ENCODE peak calls at places on chromosome 15, in four cellular contexts. W is IMR-90, Y is transverse colon, K is upper lobe of right lung. V is an unnamed sample.
A peak's percentile ranks its signal among the peaks of the same experiment; 100 is the strongest.

GRCh38 chr15:63250312-63250965 is 27.0 kb upstream of the APH1B start:
- DNase-seq in K (no peak), Y (no peak), W (peak; percentile 98), V (no peak)

GRCh38 chr15:33031324-33031736 is 163.2 kb downstream of the FMN1 start:
- DNase-seq in K (no peak), W (peak; percentile 75), Y (no peak), V (no peak)

GRCh38 chr15:83462026-83462425 is 14.9 kb downstream of the SH3GL3 start:
- DNase-seq in K (no peak), Y (no peak), W (no peak), V (no peak)

GRCh38 chr15:78162038-78162437 is 12.9 kb downstream of the IDH3A start:
- DNase-seq in K (no peak), Y (no peak), W (no peak), V (no peak)

GRCh38 chr15:59736181-59736580 is 47.1 kb upstream of the BNIP2 start:
- DNase-seq in W (no peak), K (no peak), Y (no peak), V (peak; percentile 24)

GRCh38 chr15:58724471-58724870 is 25.0 kb downstream of the ADAM10 start:
- DNase-seq in K (no peak), W (peak; percentile 79), Y (no peak), V (no peak)

GRCh38 chr15:78702609-78703332 is 61.8 kb upstream of the CHRNB4 start:
- DNase-seq in W (no peak), Y (no peak), K (no peak), V (no peak)

GRCh38 chr15:23437673-23438072 is 9.4 kb downstream of the GOLGA6L2 start:
- DNase-seq in Y (no peak), K (no peak), W (no peak), V (no peak)

GRCh38 chr15:64133619-64134018 is 17.9 kb upstream of the SNX22 start:
- DNase-seq in W (no peak), Y (no peak), K (no peak), V (peak; percentile 30)

GRCh38 chr15:68704496-68705021 is 116.1 kb downstream of the ANP32A start:
- DNase-seq in K (no peak), Y (peak; percentile 14), W (peak; percentile 20), V (peak; percentile 67)

GRCh38 chr15:68408971-68409370 is 23.0 kb downstream of the ITGA11 start:
- DNase-seq in W (no peak), Y (no peak), K (peak; percentile 32), V (no peak)

GRCh38 chr15:94692697-94693096 is 461.3 kb downstream of the MCTP2 start:
- DNase-seq in K (no peak), Y (no peak), W (no peak), V (no peak)

GRCh38 chr15:76229266-76229665 is 82.0 kb downstream of the ETFA start:
- DNase-seq in K (no peak), Y (no peak), W (no peak), V (no peak)

GRCh38 chr15:40436892-40437753 is 3.6 kb upstream of the BAHD1 start:
- DNase-seq in W (no peak), K (no peak), Y (no peak), V (peak; percentile 80)

GRCh38 chr15:40437754-40438687 is 2.7 kb upstream of the BAHD1 start:
- DNase-seq in Y (no peak), K (no peak), W (no peak), V (peak; percentile 72)

GRCh38 chr15:40439461-40440299 is 1.1 kb upstream of the BAHD1 start:
- DNase-seq in W (peak; percentile 26), K (peak; percentile 80), Y (peak; percentile 68), V (peak; percentile 90)

GRCh38 chr15:40440300-40441011 is at the start of gene BAHD1:
- DNase-seq in K (peak; percentile 99), Y (peak; percentile 98), W (peak; percentile 92), V (peak; percentile 100)

DNA sequence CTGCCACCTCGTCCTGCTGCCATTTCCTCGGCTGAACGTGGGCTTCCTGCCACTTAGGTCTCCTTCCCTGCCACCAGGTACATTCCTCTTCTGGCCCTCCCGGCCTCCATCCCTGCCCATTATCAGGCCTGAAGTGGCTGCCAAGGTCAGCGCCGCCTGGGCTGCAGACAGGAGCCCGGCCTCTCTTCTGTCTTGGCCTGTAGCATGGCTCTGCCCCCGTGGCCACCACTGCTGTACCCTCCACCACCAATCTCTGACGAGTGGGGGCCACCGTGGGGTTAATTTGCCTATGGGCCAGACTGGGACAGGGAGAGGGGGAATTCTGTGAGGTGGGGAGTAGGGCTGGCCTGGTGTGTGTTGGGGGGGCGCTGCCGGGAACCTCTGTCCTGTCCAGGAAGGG is 2.0 kb upstream of the BAHD1 start:
- DNase-seq in K (no peak), Y (no peak), W (no peak), V (no peak)
- H3K4me3 ChIP-seq in K (no peak overlapping the region), Y (no peak overlapping the region), W (no peak overlapping the region), V (peak overlapping the region; percentile 76)

GRCh38 chr15:42510258-42511009 is 15.0 kb downstream of the SNAP23 start:
- DNase-seq in Y (no peak), W (no peak), K (no peak), V (no peak)
- H3K36me3 ChIP-seq in Y (peaks cover 29% of the 10 kb centered on the region), W (peaks cover 9% of the 10 kb centered on the region), K (peaks cover 30% of the 10 kb centered on the region), V (no peaks in the 10 kb centered on the region)

DNA sequence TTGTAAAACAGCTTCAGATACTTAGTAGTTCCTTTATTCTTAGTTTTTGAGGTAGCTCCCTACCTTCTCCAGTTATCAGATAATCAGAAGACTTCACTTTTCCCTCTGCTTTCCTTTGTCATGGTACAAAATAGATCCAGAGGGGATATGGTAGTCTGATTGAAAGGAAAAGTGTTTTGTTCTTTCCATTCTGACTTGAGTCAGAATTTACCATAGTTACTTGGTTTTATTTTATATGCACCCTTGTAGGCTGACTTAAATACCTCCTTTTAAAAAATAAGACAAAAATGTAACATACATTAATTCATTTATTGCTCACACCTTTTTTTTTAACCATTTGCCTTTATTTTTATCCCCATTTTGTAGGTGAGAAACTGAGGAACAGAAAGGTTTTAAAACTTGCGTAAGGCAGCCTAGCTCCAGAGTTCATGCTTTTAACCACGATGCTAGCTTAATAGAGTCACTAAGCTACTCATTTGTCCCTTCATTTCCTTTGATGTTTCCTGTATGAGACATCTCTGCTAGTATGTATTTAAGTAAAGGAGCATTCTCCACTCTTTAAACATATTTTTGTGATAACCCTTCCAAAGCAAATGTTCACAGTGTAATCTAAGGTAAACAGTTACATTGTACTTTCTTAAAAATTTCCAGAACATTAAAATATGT is 187.5 kb downstream of the KLHL25 start:
- DNase-seq in W (peak; percentile 68), Y (no peak), K (no peak), V (no peak)
- H3K27me3 ChIP-seq in W (no peaks in the 10 kb centered on the region), Y (no peaks in the 10 kb centered on the region), K (no peaks in the 10 kb centered on the region), V (no peaks in the 10 kb centered on the region)

GRCh38 chr15:57452090-57452754 is 75.9 kb downstream of the CGNL1 start:
- DNase-seq in K (no peak), Y (no peak), W (no peak), V (no peak)
- H3K4me3 ChIP-seq in K (no peak overlapping the region), Y (no peak overlapping the region), W (no peak overlapping the region), V (no peak overlapping the region)

GRCh38 chr15:74978077-74978476 is 17.3 kb upstream of the SCAMP5 start:
- DNase-seq in W (no peak), Y (no peak), K (no peak), V (peak; percentile 4)

GRCh38 chr15:74977599-74977998 is 17.8 kb upstream of the SCAMP5 start:
- DNase-seq in Y (no peak), W (no peak), K (no peak), V (no peak)

GRCh38 chr15:74978503-74978902 is 16.9 kb upstream of the SCAMP5 start:
- DNase-seq in K (no peak), Y (no peak), W (peak; percentile 22), V (peak; percentile 21)

DNA sequence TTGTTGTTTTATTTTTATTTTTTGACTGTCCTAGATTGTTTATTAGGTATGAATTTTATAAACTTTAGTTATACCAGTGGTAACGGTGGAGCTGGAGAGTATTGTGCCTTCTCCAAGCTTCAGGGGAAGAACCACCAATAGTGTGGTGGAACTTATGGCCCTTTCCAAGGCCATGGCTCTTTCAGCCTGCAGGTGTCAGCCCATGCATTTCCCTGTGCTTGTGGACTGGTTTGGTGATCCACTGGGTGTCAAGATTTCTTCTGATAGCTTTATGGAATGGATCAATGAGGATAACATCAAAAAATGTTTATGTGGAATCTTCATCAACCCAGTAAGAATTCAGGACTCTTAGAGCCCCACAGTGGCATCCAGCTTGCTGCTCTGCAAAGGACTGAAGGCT is 19.2 kb upstream of the SCAMP5 start:
- DNase-seq in Y (no peak), K (no peak), W (no peak), V (no peak)
- H3K36me3 ChIP-seq in Y (no peaks in the 10 kb centered on the region), K (no peaks in the 10 kb centered on the region), W (no peaks in the 10 kb centered on the region), V (no peaks in the 10 kb centered on the region)

GRCh38 chr15:48317221-48317620 is 14.0 kb upstream of the DUT start:
- DNase-seq in Y (no peak), K (no peak), W (no peak), V (no peak)
- H3K27me3 ChIP-seq in Y (no peaks in the 10 kb centered on the region), K (no peaks in the 10 kb centered on the region), W (peaks cover 9% of the 10 kb centered on the region), V (no peaks in the 10 kb centered on the region)

GRCh38 chr15:88920186-88920891 is 7.2 kb upstream of the MFGE8 start:
- DNase-seq in K (no peak), W (peak; percentile 77), Y (no peak), V (no peak)
- H3K4me3 ChIP-seq in K (no peak overlapping the region), W (no peak overlapping the region), Y (no peak overlapping the region), V (no peak overlapping the region)

GRCh38 chr15:91007266-91007665 is 12.9 kb upstream of the PRC1 start:
- DNase-seq in K (no peak), W (no peak), Y (no peak), V (no peak)
- H3K36me3 ChIP-seq in K (peaks cover 95% of the 10 kb centered on the region), W (peaks cover 53% of the 10 kb centered on the region), Y (peaks cover 56% of the 10 kb centered on the region), V (peaks cover 19% of the 10 kb centered on the region)